ENCODE peak calls at places on chromosomes 7 and 10, in seven cellular contexts. K is ureter, Y is lung microvascular endothelial cell, T is H7, B is A172, G is RWPE1, P is DND-41. Q is an unnamed sample.

GRCh38 chr7:23341846-23342598 is 42.9 kb downstream of the MALSU1 start:
- DNase-seq in G (no peak), P (no peak), K (no peak), T (no peak), Y (no peak), B (no peak), Q (no peak)

GRCh38 chr10:117374506-117375359 is 507 bp downstream of the PDZD8 start:
- DNase-seq in G (peak), Y (peak), K (peak), P (no peak), T (no peak), B (peak), Q (peak)

GRCh38 chr7:69335331-69335730 is 262.9 kb upstream of the AUTS2 start:
- DNase-seq in G (no peak), K (no peak), B (no peak), P (no peak), Y (no peak), T (no peak), Q (no peak)

GRCh38 chr10:126705951-126706565 is 35.6 kb upstream of the C10orf90 start:
- DNase-seq in B (no peak), T (no peak), Y (no peak), K (peak), G (no peak), P (no peak), Q (no peak)

GRCh38 chr10:78301891-78302738 is 268.5 kb downstream of the RPS24 start:
- DNase-seq in B (no peak), G (no peak), P (no peak), T (peak), K (peak), Y (no peak), Q (peak)

GRCh38 chr10:23099816-23100215 is 4.4 kb downstream of the MSRB2 start:
- DNase-seq in B (peak), Y (peak), T (no peak), P (no peak), G (no peak), K (no peak), Q (peak)

GRCh38 chr10:117364121-117364960 is 10.9 kb downstream of the PDZD8 start:
- DNase-seq in K (no peak), B (no peak), T (no peak), P (no peak), G (no peak), Y (peak), Q (no peak)

GRCh38 chr7:117193564-117193963 is 129.3 kb downstream of the WNT2 start:
- DNase-seq in K (no peak), G (no peak), Y (no peak), T (no peak), P (no peak), B (no peak), Q (no peak)

GRCh38 chr10:130997267-130998045 is 314.1 kb downstream of the TCERG1L start:
- DNase-seq in P (no peak), B (no peak), K (no peak), T (no peak), G (no peak), Y (no peak), Q (no peak)

GRCh38 chr7:23469150-23469960 is 936 bp downstream of the IGF2BP3 start:
- DNase-seq in G (no peak), Y (peak), P (no peak), K (no peak), T (peak), B (no peak), Q (no peak)

GRCh38 chr7:43768201-43768893 is 9.9 kb downstream of the BLVRA start:
- DNase-seq in G (no peak), B (no peak), T (no peak), P (no peak), K (peak), Y (no peak), Q (no peak)

GRCh38 chr7:3537210-3537875 is 236.3 kb downstream of the SDK1 start:
- DNase-seq in T (no peak), Y (no peak), B (peak), K (no peak), G (peak), P (no peak), Q (peak)

GRCh38 chr10:71038234-71038633 is 149.9 kb upstream of the PCBD1 start:
- DNase-seq in T (no peak), Y (no peak), K (no peak), P (no peak), B (no peak), G (no peak), Q (no peak)

Q was measured in PC-3.